ENCODE peak calls at places on chromosomes 16 and 17, in six cellular contexts. One of them, this sample, is unnamed.

GRCh38 chr17:63503330-63503685 is 19.9 kb upstream of the KCNH6 start:
- DNase-seq in NCI-H2029 treated with DMSO at 0.1 percent for 48 hours: no peak
- DNase-seq in astrocyte of the cerebellum: no peak
- DNase-seq in AG09309: no peak
- DNase-seq in effector memory CD4-positive, alpha-beta T cell: no peak
- DNase-seq in adipocyte: no peak
- DNase-seq in this sample: no peak

GRCh38 chr17:4142107-4142900 is 526 bp downstream of the ZZEF1 start:
- DNase-seq in effector memory CD4-positive, alpha-beta T cell: no peak
- DNase-seq in adipocyte: peak
- DNase-seq in AG09309: no peak
- DNase-seq in NCI-H2029 treated with DMSO at 0.1 percent for 48 hours: no peak
- DNase-seq in astrocyte of the cerebellum: no peak
- DNase-seq in this sample: peak

GRCh38 chr16:46777804-46778203 is 29.7 kb upstream of the MYLK3 start:
- DNase-seq in AG09309: no peak
- DNase-seq in effector memory CD4-positive, alpha-beta T cell: no peak
- DNase-seq in NCI-H2029 treated with DMSO at 0.1 percent for 48 hours: no peak
- DNase-seq in adipocyte: no peak
- DNase-seq in astrocyte of the cerebellum: no peak
- DNase-seq in this sample: no peak

GRCh38 chr17:41885733-41886132 is 20.5 kb upstream of the KLHL11 start:
- DNase-seq in adipocyte: peak
- DNase-seq in AG09309: no peak
- DNase-seq in astrocyte of the cerebellum: no peak
- DNase-seq in effector memory CD4-positive, alpha-beta T cell: no peak
- DNase-seq in NCI-H2029 treated with DMSO at 0.1 percent for 48 hours: no peak
- DNase-seq in this sample: no peak

GRCh38 chr17:39376434-39376833 is 25.0 kb downstream of the FBXL20 start:
- DNase-seq in adipocyte: no peak
- DNase-seq in astrocyte of the cerebellum: no peak
- DNase-seq in NCI-H2029 treated with DMSO at 0.1 percent for 48 hours: no peak
- DNase-seq in effector memory CD4-positive, alpha-beta T cell: no peak
- DNase-seq in AG09309: no peak
- DNase-seq in this sample: no peak

GRCh38 chr16:69482410-69482951 is 58.1 kb downstream of the CYB5B start:
- DNase-seq in NCI-H2029 treated with DMSO at 0.1 percent for 48 hours: no peak
- DNase-seq in AG09309: peak
- DNase-seq in astrocyte of the cerebellum: peak
- DNase-seq in adipocyte: peak
- DNase-seq in effector memory CD4-positive, alpha-beta T cell: no peak
- DNase-seq in this sample: no peak

GRCh38 chr17:15348030-15348429 is 6.6 kb upstream of the TEKT3 start:
- DNase-seq in adipocyte: peak
- DNase-seq in NCI-H2029 treated with DMSO at 0.1 percent for 48 hours: peak
- DNase-seq in effector memory CD4-positive, alpha-beta T cell: no peak
- DNase-seq in AG09309: no peak
- DNase-seq in astrocyte of the cerebellum: peak
- DNase-seq in this sample: no peak

GRCh38 chr16:7313170-7313569 is 19.5 kb upstream of the RBFOX1 start:
- DNase-seq in adipocyte: no peak
- DNase-seq in NCI-H2029 treated with DMSO at 0.1 percent for 48 hours: no peak
- DNase-seq in effector memory CD4-positive, alpha-beta T cell: no peak
- DNase-seq in astrocyte of the cerebellum: no peak
- DNase-seq in AG09309: no peak
- DNase-seq in this sample: no peak

GRCh38 chr16:87661561-87661960 is 59.3 kb downstream of the JPH3 start:
- DNase-seq in astrocyte of the cerebellum: no peak
- DNase-seq in NCI-H2029 treated with DMSO at 0.1 percent for 48 hours: no peak
- DNase-seq in adipocyte: peak
- DNase-seq in AG09309: no peak
- DNase-seq in effector memory CD4-positive, alpha-beta T cell: no peak
- DNase-seq in this sample: no peak

GRCh38 chr17:76934561-76935320 is 66.5 kb downstream of the MGAT5B start:
- DNase-seq in AG09309: no peak
- DNase-seq in adipocyte: peak
- DNase-seq in NCI-H2029 treated with DMSO at 0.1 percent for 48 hours: no peak
- DNase-seq in astrocyte of the cerebellum: no peak
- DNase-seq in effector memory CD4-positive, alpha-beta T cell: no peak
- DNase-seq in this sample: no peak

GRCh38 chr16:66367968-66368891 is 1.7 kb downstream of the CDH5 start:
- DNase-seq in effector memory CD4-positive, alpha-beta T cell: no peak
- DNase-seq in adipocyte: no peak
- DNase-seq in astrocyte of the cerebellum: no peak
- DNase-seq in AG09309: no peak
- DNase-seq in NCI-H2029 treated with DMSO at 0.1 percent for 48 hours: no peak
- DNase-seq in this sample: no peak

GRCh38 chr17:42751628-42752027 is 6.8 kb upstream of the EZH1 start:
- DNase-seq in NCI-H2029 treated with DMSO at 0.1 percent for 48 hours: no peak
- DNase-seq in effector memory CD4-positive, alpha-beta T cell: no peak
- DNase-seq in AG09309: no peak
- DNase-seq in adipocyte: no peak
- DNase-seq in astrocyte of the cerebellum: no peak
- DNase-seq in this sample: no peak

GRCh38 chr16:85396879-85397871 is 215.9 kb upstream of the GSE1 start:
- DNase-seq in NCI-H2029 treated with DMSO at 0.1 percent for 48 hours: no peak
- DNase-seq in adipocyte: no peak
- DNase-seq in effector memory CD4-positive, alpha-beta T cell: no peak
- DNase-seq in astrocyte of the cerebellum: no peak
- DNase-seq in AG09309: no peak
- DNase-seq in this sample: no peak

GRCh38 chr17:18258356-18259038 is at the start of gene FLII:
- DNase-seq in effector memory CD4-positive, alpha-beta T cell: peak
- DNase-seq in astrocyte of the cerebellum: no peak
- DNase-seq in adipocyte: peak
- DNase-seq in NCI-H2029 treated with DMSO at 0.1 percent for 48 hours: no peak
- DNase-seq in AG09309: no peak
- DNase-seq in this sample: peak

GRCh38 chr17:57940653-57941329 is 14.4 kb downstream of the CUEDC1 start:
- DNase-seq in AG09309: no peak
- DNase-seq in NCI-H2029 treated with DMSO at 0.1 percent for 48 hours: peak
- DNase-seq in astrocyte of the cerebellum: no peak
- DNase-seq in adipocyte: no peak
- DNase-seq in effector memory CD4-positive, alpha-beta T cell: no peak
- DNase-seq in this sample: peak

GRCh38 chr17:10357768-10358167 is 15.0 kb downstream of the MYH13 start:
- DNase-seq in adipocyte: peak
- DNase-seq in NCI-H2029 treated with DMSO at 0.1 percent for 48 hours: no peak
- DNase-seq in effector memory CD4-positive, alpha-beta T cell: no peak
- DNase-seq in AG09309: no peak
- DNase-seq in astrocyte of the cerebellum: no peak
- DNase-seq in this sample: peak

GRCh38 chr17:41521574-41522261 is 3.0 kb upstream of the KRT15 start:
- DNase-seq in astrocyte of the cerebellum: peak
- DNase-seq in AG09309: peak
- DNase-seq in adipocyte: peak
- DNase-seq in effector memory CD4-positive, alpha-beta T cell: no peak
- DNase-seq in NCI-H2029 treated with DMSO at 0.1 percent for 48 hours: no peak
- DNase-seq in this sample: no peak

GRCh38 chr16:17246577-17246885 is 224.2 kb downstream of the XYLT1 start:
- DNase-seq in effector memory CD4-positive, alpha-beta T cell: no peak
- DNase-seq in NCI-H2029 treated with DMSO at 0.1 percent for 48 hours: no peak
- DNase-seq in astrocyte of the cerebellum: no peak
- DNase-seq in adipocyte: no peak
- DNase-seq in AG09309: no peak
- DNase-seq in this sample: no peak

GRCh38 chr16:67719778-67720144 is 645 bp upstream of the GFOD2 start:
- DNase-seq in astrocyte of the cerebellum: peak
- DNase-seq in adipocyte: peak
- DNase-seq in AG09309: peak
- DNase-seq in NCI-H2029 treated with DMSO at 0.1 percent for 48 hours: no peak
- DNase-seq in effector memory CD4-positive, alpha-beta T cell: no peak
- DNase-seq in this sample: no peak

GRCh38 chr17:56912105-56912999 is 1.5 kb downstream of the TRIM25 start:
- DNase-seq in NCI-H2029 treated with DMSO at 0.1 percent for 48 hours: no peak
- DNase-seq in astrocyte of the cerebellum: no peak
- DNase-seq in effector memory CD4-positive, alpha-beta T cell: no peak
- DNase-seq in adipocyte: peak
- DNase-seq in AG09309: no peak
- DNase-seq in this sample: no peak

GRCh38 chr16:19238386-19238785 is 47.1 kb upstream of the CLEC19A start:
- DNase-seq in AG09309: no peak
- DNase-seq in NCI-H2029 treated with DMSO at 0.1 percent for 48 hours: peak
- DNase-seq in adipocyte: no peak
- DNase-seq in effector memory CD4-positive, alpha-beta T cell: no peak
- DNase-seq in astrocyte of the cerebellum: no peak
- DNase-seq in this sample: no peak

GRCh38 chr17:32588982-32589381 is 102.2 kb downstream of the CDK5R1 start:
- DNase-seq in adipocyte: no peak
- DNase-seq in effector memory CD4-positive, alpha-beta T cell: no peak
- DNase-seq in AG09309: no peak
- DNase-seq in NCI-H2029 treated with DMSO at 0.1 percent for 48 hours: no peak
- DNase-seq in astrocyte of the cerebellum: no peak
- DNase-seq in this sample: no peak